ENCODE peak calls at places on chromosomes 4 and X, in eight cellular contexts. One of them, this sample, is unnamed.

GRCh38 chr4:7294176-7294756 is 101.9 kb downstream of the SORCS2 start:
- DNase-seq in CD4-positive, alpha-beta T cell: no peak
- DNase-seq in NCI-H774: no peak
- DNase-seq in HAP-1: no peak
- DNase-seq in SIG-M5: no peak
- DNase-seq in cardiac septum: no peak
- DNase-seq in BJ: no peak
- DNase-seq in HFFc6: no peak
- DNase-seq in this sample: no peak

GRCh38 chr4:185425600-185426352 is at the start of gene UFSP2:
- DNase-seq in CD4-positive, alpha-beta T cell: peak; percentile 85
- DNase-seq in NCI-H774: peak; percentile 84
- DNase-seq in HAP-1: peak; percentile 77
- DNase-seq in SIG-M5: no peak
- DNase-seq in cardiac septum: peak; percentile 95
- DNase-seq in BJ: peak; percentile 37
- DNase-seq in HFFc6: peak; percentile 81
- DNase-seq in this sample: peak; percentile 97

GRCh38 chrX:107629533-107629909 is 1.2 kb downstream of the PRPS1 start:
- DNase-seq in CD4-positive, alpha-beta T cell: no peak
- DNase-seq in NCI-H774: no peak
- DNase-seq in HAP-1: peak; percentile 46
- DNase-seq in SIG-M5: peak; percentile 4
- DNase-seq in cardiac septum: no peak
- DNase-seq in BJ: no peak
- DNase-seq in HFFc6: no peak
- DNase-seq in this sample: no peak

GRCh38 chr4:140242357-140243284 is 88.6 kb upstream of the MAML3 start:
- DNase-seq in CD4-positive, alpha-beta T cell: no peak
- DNase-seq in NCI-H774: no peak
- DNase-seq in HAP-1: no peak
- DNase-seq in SIG-M5: peak; percentile 39
- DNase-seq in cardiac septum: no peak
- DNase-seq in BJ: no peak
- DNase-seq in HFFc6: no peak
- DNase-seq in this sample: no peak

GRCh38 chr4:182855312-182855711 is 61.9 kb downstream of the DCTD start:
- DNase-seq in CD4-positive, alpha-beta T cell: no peak
- DNase-seq in NCI-H774: no peak
- DNase-seq in HAP-1: no peak
- DNase-seq in SIG-M5: no peak
- DNase-seq in cardiac septum: no peak
- DNase-seq in BJ: no peak
- DNase-seq in HFFc6: no peak
- DNase-seq in this sample: no peak

GRCh38 chr4:186725422-186726149 is 1.9 kb upstream of the FAT1 start:
- DNase-seq in CD4-positive, alpha-beta T cell: no peak
- DNase-seq in NCI-H774: peak; percentile 28
- DNase-seq in HAP-1: peak; percentile 77
- DNase-seq in SIG-M5: no peak
- DNase-seq in cardiac septum: no peak
- DNase-seq in BJ: no peak
- DNase-seq in HFFc6: peak; percentile 72
- DNase-seq in this sample: no peak

GRCh38 chr4:99642725-99643489 is 14.7 kb downstream of the C4orf54 start:
- DNase-seq in CD4-positive, alpha-beta T cell: no peak
- DNase-seq in NCI-H774: no peak
- DNase-seq in HAP-1: no peak
- DNase-seq in SIG-M5: no peak
- DNase-seq in cardiac septum: no peak
- DNase-seq in BJ: no peak
- DNase-seq in HFFc6: no peak
- DNase-seq in this sample: no peak

GRCh38 chrX:40146471-40147398 is 49.0 kb upstream of the BCOR start:
- DNase-seq in CD4-positive, alpha-beta T cell: no peak
- DNase-seq in NCI-H774: peak; percentile 17
- DNase-seq in HAP-1: peak; percentile 52
- DNase-seq in SIG-M5: no peak
- DNase-seq in cardiac septum: peak; percentile 76
- DNase-seq in BJ: no peak
- DNase-seq in HFFc6: peak; percentile 7
- DNase-seq in this sample: no peak

GRCh38 chr4:40152642-40153041 is 44.2 kb upstream of the RHOH start:
- DNase-seq in CD4-positive, alpha-beta T cell: peak; percentile 20
- DNase-seq in NCI-H774: no peak
- DNase-seq in HAP-1: no peak
- DNase-seq in SIG-M5: no peak
- DNase-seq in cardiac septum: no peak
- DNase-seq in BJ: no peak
- DNase-seq in HFFc6: no peak
- DNase-seq in this sample: no peak

GRCh38 chrX:137573356-137574101 is 7.6 kb downstream of the ZIC3 start:
- DNase-seq in CD4-positive, alpha-beta T cell: no peak
- DNase-seq in NCI-H774: no peak
- DNase-seq in HAP-1: no peak
- DNase-seq in SIG-M5: no peak
- DNase-seq in cardiac septum: no peak
- DNase-seq in BJ: no peak
- DNase-seq in HFFc6: no peak
- DNase-seq in this sample: no peak

GRCh38 chr4:39941682-39942217 is 36.0 kb downstream of the PDS5A start:
- DNase-seq in CD4-positive, alpha-beta T cell: no peak
- DNase-seq in NCI-H774: no peak
- DNase-seq in HAP-1: no peak
- DNase-seq in SIG-M5: no peak
- DNase-seq in cardiac septum: no peak
- DNase-seq in BJ: no peak
- DNase-seq in HFFc6: no peak
- DNase-seq in this sample: no peak